ENCODE peak calls at places on chromosomes 5 and 9, in four cellular contexts. E is HCT116, J is adrenal gland, N is brain microvascular endothelial cell. F is an unnamed sample.

GRCh38 chr5:126972062-126972895 is 58.1 kb downstream of the MARCHF3 start:
- DNase-seq in E (no peak), J (no peak), N (no peak), F (no peak)

GRCh38 chr5:59423021-59423420 is 470.5 kb downstream of the PDE4D start:
- DNase-seq in E (no peak), J (no peak), N (peak), F (no peak)

GRCh38 chr9:33139421-33140228 is 27.5 kb downstream of the B4GALT1 start:
- DNase-seq in E (no peak), J (peak), N (peak), F (no peak)

GRCh38 chr5:138240690-138241385 is 27.7 kb upstream of the CDC23 start:
- DNase-seq in E (no peak), J (no peak), N (no peak), F (no peak)

GRCh38 chr5:68344447-68345111 is 129.0 kb downstream of the PIK3R1 start:
- DNase-seq in E (no peak), J (no peak), N (peak), F (peak)

GRCh38 chr9:75979362-75979761 is 88.9 kb downstream of the PCSK5 start:
- DNase-seq in E (no peak), J (no peak), N (peak), F (no peak)

GRCh38 chr5:131460867-131461572 is 174.0 kb downstream of the RAPGEF6 start:
- DNase-seq in E (no peak), J (no peak), N (peak), F (no peak)

GRCh38 chr9:101536351-101536750 is 2.7 kb downstream of the RNF20 start:
- DNase-seq in E (no peak), J (no peak), N (peak), F (peak)

GRCh38 chr9:68978054-68978453 is 35.9 kb downstream of the PRKACG start:
- DNase-seq in E (no peak), J (no peak), N (no peak), F (no peak)

GRCh38 chr5:135950611-135951010 is 4.2 kb downstream of the LECT2 start:
- DNase-seq in E (no peak), J (no peak), N (no peak), F (no peak)

DNA sequence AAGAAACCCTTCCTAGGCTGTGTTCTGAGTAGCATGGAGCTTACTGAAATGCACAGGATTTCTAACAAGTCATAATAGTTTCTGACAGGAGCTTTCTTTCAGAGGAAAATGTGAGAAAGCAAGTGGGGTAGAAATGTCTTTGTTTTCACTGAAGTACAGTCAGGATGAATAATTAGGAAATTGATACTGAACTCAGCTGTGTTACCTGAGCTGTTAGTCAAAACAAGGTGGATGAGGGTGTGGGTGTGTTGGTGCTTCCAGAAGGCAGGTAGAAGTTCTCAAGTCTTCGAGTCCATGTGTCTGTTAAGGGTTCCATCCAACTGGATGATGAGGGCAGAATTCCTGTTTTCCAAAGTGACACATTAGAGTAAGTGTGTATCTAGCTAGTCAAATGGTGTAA is 122.4 kb downstream of the BASP1 start:
- DNase-seq in E (no peak), J (no peak), N (no peak), F (no peak)
- H3K27ac ChIP-seq in E (no peak), J (no peak), N (no peak), F (no peak)

GRCh38 chr5:75364571-75365280 is 27.7 kb downstream of the HMGCR start:
- DNase-seq in E (no peak), J (no peak), N (no peak), F (no peak)

GRCh38 chr5:75361310-75361709 is 24.3 kb downstream of the HMGCR start:
- DNase-seq in E (no peak), J (no peak), N (no peak), F (no peak)

GRCh38 chr5:75362474-75362975 is 25.5 kb downstream of the HMGCR start:
- DNase-seq in E (no peak), J (no peak), N (no peak), F (no peak)

GRCh38 chr5:75363726-75364495 is 26.9 kb downstream of the HMGCR start:
- DNase-seq in E (no peak), J (no peak), N (no peak), F (peak)

DNA sequence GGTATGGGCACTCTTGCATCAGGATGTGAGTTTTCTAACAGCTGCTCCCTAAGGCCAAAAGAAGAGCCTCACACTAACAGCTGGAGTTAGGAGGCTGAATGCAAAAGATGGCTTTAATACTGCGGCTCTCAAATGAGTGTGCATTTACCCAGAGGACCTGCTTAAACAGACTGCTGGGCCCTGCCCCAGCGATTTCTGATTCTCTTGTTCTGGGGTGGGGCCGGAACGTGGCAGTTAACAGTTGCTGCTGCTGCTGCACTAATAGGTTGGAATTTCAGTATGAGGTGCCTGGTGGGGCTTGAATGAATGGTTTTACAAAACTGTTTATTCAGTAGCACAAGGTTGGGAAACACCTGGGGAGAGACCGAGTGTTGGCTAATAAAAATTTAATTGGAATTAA is 26.1 kb downstream of the HMGCR start:
- DNase-seq in E (no peak), J (no peak), N (no peak), F (no peak)
- TF ChIP-seq CTCF in E (no peak), J (no peak), N (no peak), F (no peak)

DNA sequence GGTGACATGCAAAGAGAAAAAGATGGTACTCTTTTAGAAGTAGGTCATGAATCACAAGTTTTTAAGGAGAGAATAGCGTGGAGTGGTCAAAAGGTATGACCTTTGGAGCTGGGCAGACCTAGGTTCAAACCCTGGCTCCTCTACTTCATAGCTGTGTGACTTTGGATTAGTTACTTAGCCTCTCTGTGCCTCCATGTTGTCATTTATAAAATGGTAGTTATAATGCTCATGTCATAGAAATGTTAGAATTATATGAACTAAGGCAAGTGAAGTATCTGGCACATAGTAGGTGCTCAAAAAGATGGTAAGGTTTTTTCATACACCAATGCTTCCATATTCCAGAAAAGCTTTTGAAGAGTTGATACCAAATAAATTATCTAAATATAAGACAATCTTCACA is 7.3 kb downstream of the F2R start:
- DNase-seq in E (no peak), J (no peak), N (no peak), F (no peak)
- H3K27ac ChIP-seq in E (no peak), J (no peak), N (peak), F (no peak)

GRCh38 chr9:4382722-4383317 is 83.0 kb upstream of the GLIS3 start:
- DNase-seq in E (peak), J (no peak), N (peak), F (no peak)
- TF ChIP-seq CTCF in E (peak), J (peak), N (peak), F (peak)

F was measured in foreskin keratinocyte.